ENCODE peak calls at places on chromosomes 13 and 19, in eight cellular contexts. J is uterus, K is glutamatergic neuron, W is astrocyte of the spinal cord, L is OCI-LY7, E is AG04449, N is cardiac muscle cell, T is foreskin fibroblast. D is an unnamed sample.

GRCh38 chr19:10260141-10260584 is 8.1 kb downstream of the MRPL4 start:
- DNase-seq in L (no peak), W (no peak), J (no peak), N (no peak), K (no peak), E (no peak), T (no peak), D (no peak)

GRCh38 chr13:31629085-31629785 is 110.1 kb upstream of the RXFP2 start:
- DNase-seq in E (no peak), T (peak), L (no peak), J (no peak), N (peak), W (peak), K (no peak), D (no peak)

GRCh38 chr13:65932587-65933239 is 1297.4 kb downstream of the PCDH9 start:
- DNase-seq in W (no peak), L (no peak), N (no peak), T (peak), K (no peak), E (no peak), J (no peak), D (no peak)

GRCh38 chr13:70253834-70254233 is 145.6 kb upstream of the KLHL1 start:
- DNase-seq in E (no peak), W (peak), N (no peak), L (no peak), K (no peak), T (no peak), J (no peak), D (no peak)

GRCh38 chr13:41944229-41944628 is 16.7 kb downstream of the VWA8 start:
- DNase-seq in N (peak), T (peak), W (no peak), E (no peak), J (no peak), L (no peak), K (no peak), D (no peak)

GRCh38 chr19:54439174-54439851 is 9.7 kb upstream of the LENG8 start:
- DNase-seq in N (peak), E (no peak), J (no peak), T (peak), K (peak), W (peak), L (peak), D (no peak)

GRCh38 chr13:93086329-93086728 is 140.3 kb upstream of the GPC6 start:
- DNase-seq in W (no peak), T (no peak), L (no peak), J (no peak), K (no peak), E (no peak), N (peak), D (no peak)

GRCh38 chr13:27352698-27353097 is 71.7 kb upstream of the GTF3A start:
- DNase-seq in W (no peak), T (no peak), J (no peak), L (no peak), E (no peak), N (no peak), K (no peak), D (no peak)

GRCh38 chr13:28059214-28059613 is 41.2 kb downstream of the FLT3 start:
- DNase-seq in W (no peak), J (no peak), K (peak), T (peak), E (no peak), N (peak), L (peak), D (no peak)

GRCh38 chr13:25766576-25766975 is 285.2 kb downstream of the SHISA2 start:
- DNase-seq in E (no peak), N (no peak), K (no peak), J (no peak), W (no peak), T (no peak), L (no peak), D (no peak)

GRCh38 chr13:70623260-70623659 is 515.0 kb upstream of the KLHL1 start:
- DNase-seq in W (peak), N (peak), L (peak), E (no peak), J (no peak), K (no peak), T (peak), D (no peak)

GRCh38 chr13:112619730-112620639 is 32.0 kb upstream of the TUBGCP3 start:
- DNase-seq in T (no peak), N (peak), E (no peak), W (peak), J (no peak), L (peak), K (no peak), D (no peak)

GRCh38 chr19:18846862-18847515 is 15.2 kb downstream of the UPF1 start:
- DNase-seq in E (no peak), K (peak), W (peak), L (peak), J (peak), N (peak), T (peak), D (peak)

GRCh38 chr19:50178320-50178719 is 15.2 kb upstream of the IZUMO2 start:
- DNase-seq in W (no peak), L (peak), T (no peak), J (no peak), N (no peak), K (no peak), E (no peak), D (no peak)

GRCh38 chr19:53870485-53870844 is 2.8 kb downstream of the MYADM start:
- DNase-seq in W (no peak), T (no peak), K (no peak), J (no peak), N (no peak), E (no peak), L (peak), D (no peak)

GRCh38 chr19:16877581-16877980 is 11.2 kb upstream of the F2RL3 start:
- DNase-seq in T (no peak), W (no peak), K (no peak), E (no peak), L (no peak), N (no peak), J (no peak), D (no peak)

GRCh38 chr19:16571283-16571682 is 932 bp downstream of the SLC35E1 start:
- DNase-seq in W (peak), J (no peak), T (peak), E (no peak), N (peak), L (peak), K (no peak), D (no peak)

GRCh38 chr13:48532146-48532472 is 771 bp downstream of the RCBTB2 start:
- DNase-seq in J (no peak), K (no peak), W (peak), N (peak), L (no peak), T (peak), E (no peak), D (no peak)

GRCh38 chr19:40982594-40983101 is 8.4 kb upstream of the CYP2B6 start:
- DNase-seq in L (no peak), N (peak), W (no peak), E (no peak), J (no peak), T (peak), K (no peak), D (no peak)

GRCh38 chr19:10227215-10227971 is 3.7 kb downstream of the S1PR2 start:
- DNase-seq in K (no peak), W (no peak), N (peak), T (peak), E (no peak), J (peak), L (no peak), D (no peak)

GRCh38 chr13:91144054-91144453 is 203.4 kb upstream of the MIR17HG start:
- DNase-seq in K (no peak), E (no peak), L (no peak), T (no peak), J (no peak), N (no peak), W (no peak), D (no peak)

GRCh38 chr19:45908956-45909355 is 5.6 kb downstream of the NANOS2 start:
- DNase-seq in L (no peak), K (no peak), N (no peak), E (no peak), J (no peak), W (peak), T (peak), D (no peak)

DNA sequence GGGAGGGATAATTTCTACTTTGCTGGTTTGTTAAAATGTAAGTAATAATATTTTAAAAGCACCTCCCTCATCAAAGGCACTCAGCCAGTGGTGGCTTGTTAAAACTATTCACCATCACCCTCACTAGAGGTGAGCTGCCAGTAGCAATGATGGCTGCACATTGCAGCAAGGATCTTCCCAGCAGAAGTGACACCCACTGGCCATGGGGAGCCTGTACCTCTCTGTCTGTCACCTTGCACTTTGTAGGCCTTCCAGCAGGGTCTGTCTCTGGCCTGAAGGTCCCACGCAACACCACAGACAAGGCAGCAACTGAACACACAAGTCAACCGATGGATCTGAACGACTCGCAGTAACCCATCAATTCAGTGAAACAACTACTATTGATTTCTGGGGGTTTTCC is 47.3 kb upstream of the C13orf42 start:
- DNase-seq in N (no peak), J (no peak), E (no peak), T (no peak), W (no peak), K (no peak), L (no peak), D (no peak)
- TF ChIP-seq CTCF in N (no peak), J (no peak), E (no peak), T (no peak), W (no peak), K (no peak), L (no peak), D (no peak)

GRCh38 chr19:48445256-48445605 is 552 bp upstream of the GRWD1 start:
- DNase-seq in T (peak), K (no peak), L (no peak), J (no peak), E (peak), W (peak), N (peak), D (peak)
- TF ChIP-seq CTCF in T (peak), K (no peak), L (peak), J (peak), E (peak), W (peak), N (peak), D (peak)

GRCh38 chr19:4730740-4731171 is 7.1 kb upstream of the DPP9 start:
- DNase-seq in N (no peak), E (no peak), W (no peak), L (peak), T (peak), K (peak), J (no peak), D (no peak)
- TF ChIP-seq CTCF in N (peak), E (peak), W (peak), L (peak), T (peak), K (peak), J (peak), D (peak)

DNA sequence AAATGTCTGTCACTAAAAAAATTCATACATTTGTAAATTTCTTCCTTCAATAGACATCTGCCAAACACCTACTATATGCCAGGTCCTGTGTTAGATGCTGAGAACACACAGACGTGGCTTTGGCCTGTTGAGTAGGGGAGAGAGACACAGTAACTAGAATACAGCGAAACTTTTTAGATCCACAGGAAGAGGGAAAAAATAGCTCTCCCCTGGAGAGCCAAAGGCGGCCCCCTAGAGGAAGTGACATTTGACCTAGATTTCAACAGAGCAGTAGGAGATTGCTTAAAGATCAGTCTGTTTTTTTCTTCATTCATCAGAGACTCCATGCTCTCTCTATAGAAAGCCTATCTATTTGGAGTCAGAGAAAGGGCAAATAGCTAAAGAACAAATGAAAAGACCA is 11.3 kb downstream of the LCP1 start:
- DNase-seq in L (peak), T (peak), W (no peak), J (no peak), K (no peak), N (peak), E (no peak), D (no peak)
- TF ChIP-seq CTCF in L (peak), T (no peak), W (no peak), J (no peak), K (no peak), N (no peak), E (no peak), D (no peak)

GRCh38 chr13:33445476-33445875 is 159.9 kb upstream of the STARD13 start:
- DNase-seq in W (no peak), K (no peak), L (no peak), T (no peak), E (no peak), J (no peak), N (no peak), D (no peak)

GRCh38 chr13:33446821-33447481 is 161.4 kb upstream of the STARD13 start:
- DNase-seq in K (no peak), J (no peak), E (no peak), W (no peak), N (no peak), T (peak), L (no peak), D (no peak)

GRCh38 chr13:33445024-33445423 is 159.5 kb upstream of the STARD13 start:
- DNase-seq in T (no peak), L (no peak), K (no peak), N (no peak), E (no peak), W (no peak), J (no peak), D (no peak)

GRCh38 chr13:33435207-33435606 is 149.7 kb upstream of the STARD13 start:
- DNase-seq in W (no peak), N (no peak), L (no peak), E (no peak), J (no peak), T (no peak), K (no peak), D (no peak)

GRCh38 chr13:33441015-33441414 is 155.5 kb upstream of the STARD13 start:
- DNase-seq in L (no peak), K (no peak), J (no peak), N (peak), W (peak), T (peak), E (no peak), D (no peak)
- TF ChIP-seq CTCF in L (peak), K (no peak), J (peak), N (no peak), W (peak), T (no peak), E (peak), D (peak)

GRCh38 chr19:11381535-11382369 is 2.4 kb downstream of the EPOR start:
- DNase-seq in N (peak), E (no peak), W (peak), K (peak), T (peak), L (peak), J (peak), D (no peak)
- TF ChIP-seq CTCF in N (peak), E (peak), W (no peak), K (no peak), T (no peak), L (peak), J (no peak), D (no peak)